ENCODE peak calls at places on chromosome 3, in five cellular contexts. T is thyroid gland, X is K562, Z is body of pancreas, O is A549. N is an unnamed sample.

GRCh38 chr3:47715928-47716327 is 65.8 kb downstream of the SMARCC1 start:
- DNase-seq in T (no peak), X (no peak), Z (no peak), O (no peak), N (no peak)

GRCh38 chr3:197344582-197345318 is 46.3 kb upstream of the DLG1 start:
- DNase-seq in T (no peak), X (no peak), Z (no peak), O (no peak), N (no peak)

GRCh38 chr3:194715022-194715800 is 29.5 kb downstream of the FAM43A start:
- DNase-seq in T (no peak), X (no peak), Z (no peak), O (no peak), N (no peak)

GRCh38 chr3:195118671-195119070 is 152.3 kb downstream of the XXYLT1 start:
- DNase-seq in T (no peak), X (no peak), Z (no peak), O (no peak), N (no peak)

GRCh38 chr3:112817271-112817670 is 29.4 kb downstream of the CD200R1L start:
- DNase-seq in T (no peak), X (no peak), Z (no peak), O (no peak), N (no peak)

GRCh38 chr3:179565496-179565895 is 2.8 kb downstream of the ACTL6A start:
- DNase-seq in T (no peak), X (no peak), Z (no peak), O (no peak), N (no peak)

GRCh38 chr3:194756460-194757355 is 71.0 kb downstream of the FAM43A start:
- DNase-seq in T (no peak), X (no peak), Z (no peak), O (no peak), N (no peak)

GRCh38 chr3:33377931-33378330 is 62.3 kb downstream of the UBP1 start:
- DNase-seq in T (no peak), X (no peak), Z (no peak), O (no peak), N (no peak)

GRCh38 chr3:36596411-36596810 is 167.9 kb downstream of the DCLK3 start:
- DNase-seq in T (no peak), X (no peak), Z (no peak), O (no peak), N (no peak)

GRCh38 chr3:112353365-112353764 is 20.4 kb downstream of the CD200 start:
- DNase-seq in T (no peak), X (no peak), Z (no peak), O (no peak), N (no peak)

GRCh38 chr3:56868706-56869105 is 67.0 kb upstream of the ARHGEF3 start:
- DNase-seq in T (no peak), X (no peak), Z (no peak), O (no peak), N (no peak)

GRCh38 chr3:15052335-15053242 is 12.5 kb downstream of the MRPS25 start:
- DNase-seq in T (no peak), X (peak; percentile 94), Z (no peak), O (no peak), N (no peak)

GRCh38 chr3:42001777-42002176 is 39.9 kb upstream of the ULK4 start:
- DNase-seq in T (no peak), X (peak; percentile 29), Z (no peak), O (no peak), N (no peak)

GRCh38 chr3:44445786-44446185 is 31.7 kb downstream of the ZNF445 start:
- DNase-seq in T (no peak), X (no peak), Z (no peak), O (no peak), N (no peak)

GRCh38 chr3:143648708-143649107 is 199.6 kb downstream of the SLC9A9 start:
- DNase-seq in T (no peak), X (peak; percentile 15), Z (no peak), O (no peak), N (no peak)

GRCh38 chr3:9732080-9732752 is 681 bp downstream of the BRPF1 start:
- DNase-seq in T (peak; percentile 61), X (peak; percentile 64), Z (peak; percentile 17), O (peak; percentile 41), N (no peak)

GRCh38 chr3:73029321-73029796 is 32.1 kb upstream of the EBLN2 start:
- DNase-seq in T (no peak), X (no peak), Z (no peak), O (peak; percentile 12), N (no peak)

GRCh38 chr3:78140274-78140673 is 1100.4 kb downstream of the ROBO2 start:
- DNase-seq in T (no peak), X (no peak), Z (no peak), O (no peak), N (no peak)

GRCh38 chr3:105555206-105555605 is 188.5 kb downstream of the ALCAM start:
- DNase-seq in T (no peak), X (no peak), Z (no peak), O (no peak), N (no peak)

GRCh38 chr3:99659032-99659431 is 20.6 kb downstream of the COL8A1 start:
- DNase-seq in T (no peak), X (no peak), Z (no peak), O (no peak), N (no peak)

GRCh38 chr3:71488391-71488809 is 95.1 kb downstream of the FOXP1 start:
- DNase-seq in T (no peak), X (no peak), Z (no peak), O (no peak), N (no peak)

GRCh38 chr3:15151166-15151565 is 52.2 kb upstream of the RBSN start:
- DNase-seq in T (no peak), X (peak; percentile 23), Z (no peak), O (peak; percentile 28), N (no peak)

GRCh38 chr3:123618768-123619484 is 34.1 kb upstream of the HACD2 start:
- DNase-seq in T (peak; percentile 64), X (no peak), Z (peak; percentile 50), O (no peak), N (peak; percentile 54)

GRCh38 chr3:98259707-98260106 is 4.3 kb upstream of the OR5H6 start:
- DNase-seq in T (no peak), X (no peak), Z (no peak), O (no peak), N (no peak)

GRCh38 chr3:99620976-99621375 is 17.4 kb upstream of the COL8A1 start:
- DNase-seq in T (no peak), X (no peak), Z (no peak), O (no peak), N (no peak)

GRCh38 chr3:69051796-69052566 is at the start of gene TMF1:
- DNase-seq in T (peak; percentile 98), X (peak; percentile 91), Z (peak; percentile 99), O (peak; percentile 84), N (peak; percentile 99)

DNA sequence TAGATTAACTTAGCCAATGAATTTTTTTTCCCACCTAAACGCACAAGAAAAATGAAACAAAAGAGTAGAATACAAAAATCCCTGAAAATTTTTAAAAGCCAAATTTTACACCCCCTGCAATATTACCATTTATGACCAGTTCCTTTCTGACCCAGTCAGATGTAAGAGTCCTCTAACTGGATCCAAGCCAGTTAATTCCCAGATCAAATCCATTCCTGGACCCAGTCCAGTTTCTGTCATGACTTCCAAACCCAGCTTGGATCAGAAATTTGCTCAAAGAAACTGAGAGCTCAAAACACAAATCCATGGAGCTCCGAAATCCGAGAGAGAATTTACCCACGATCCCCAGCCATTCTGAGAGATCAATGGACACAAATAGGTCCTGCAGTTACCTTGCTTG is 17.0 kb upstream of the ALDH1L1 start:
- DNase-seq in T (no peak), X (no peak), Z (peak; percentile 32), O (no peak), N (no peak)
- H3K9me3 ChIP-seq in T (no peaks in the 10 kb centered on the region), X (no peaks in the 10 kb centered on the region), Z (no peaks in the 10 kb centered on the region), O (peaks cover 2% of the 10 kb centered on the region), N (no peaks in the 10 kb centered on the region)

GRCh38 chr3:31445701-31446100 is 87.0 kb upstream of the STT3B start:
- DNase-seq in T (no peak), X (no peak), Z (no peak), O (no peak), N (no peak)
- TF ChIP-seq POLR2A in T (no peak), X (no peak), Z (no peak), O (no peak), N (no peak)

GRCh38 chr3:151085227-151085888 is at the start of gene MED12L:
- DNase-seq in T (peak; percentile 76), X (peak; percentile 38), Z (peak; percentile 68), O (peak; percentile 90), N (peak; percentile 62)
- TF ChIP-seq CTCF in T (no peak), X (no peak), Z (no peak), O (no peak), N (no peak)

GRCh38 chr3:16687206-16687605 is 82.0 kb upstream of the DAZL start:
- DNase-seq in T (no peak), X (no peak), Z (no peak), O (no peak), N (no peak)
- H3K9me3 ChIP-seq in T (no peaks in the 10 kb centered on the region), X (no peaks in the 10 kb centered on the region), Z (no peaks in the 10 kb centered on the region), O (no peaks in the 10 kb centered on the region), N (no peaks in the 10 kb centered on the region)

DNA sequence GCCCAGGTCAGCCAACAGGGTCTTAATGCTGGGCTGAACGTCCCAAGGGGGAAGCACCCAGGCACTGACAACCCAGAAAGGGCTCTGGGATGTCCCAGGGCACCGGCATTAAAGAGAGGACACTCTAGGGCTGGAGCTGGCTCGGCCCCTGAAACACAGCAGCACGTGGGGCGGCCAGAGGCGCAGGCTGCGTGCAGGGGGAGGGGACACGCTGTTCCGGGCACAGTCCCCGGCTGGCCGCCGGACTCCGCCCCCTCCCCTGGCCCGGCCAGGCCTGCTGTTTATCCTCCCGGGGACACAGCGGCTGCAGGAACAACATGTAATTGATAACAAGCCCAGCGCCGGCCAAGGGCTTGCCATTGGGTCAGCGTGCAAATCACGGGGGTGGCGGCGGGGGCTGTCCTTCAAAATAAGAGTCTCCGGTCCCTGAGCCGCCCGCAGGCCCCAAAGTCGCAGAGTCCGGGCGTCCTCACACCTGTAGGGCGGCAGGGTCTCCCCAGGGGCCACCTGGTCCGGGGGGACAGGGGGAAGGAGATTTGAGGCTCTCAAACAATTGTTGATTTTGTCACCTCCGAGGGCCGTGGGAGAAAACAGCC is 1.3 kb downstream of the KLF15 start:
- DNase-seq in T (peak; percentile 99), X (peak; percentile 95), Z (peak; percentile 99), O (no peak), N (peak; percentile 98)
- TF ChIP-seq POLR2A in T (peak; percentile 72), X (peak; percentile 46), Z (peak; percentile 85), O (no peak), N (peak; percentile 48)

DNA sequence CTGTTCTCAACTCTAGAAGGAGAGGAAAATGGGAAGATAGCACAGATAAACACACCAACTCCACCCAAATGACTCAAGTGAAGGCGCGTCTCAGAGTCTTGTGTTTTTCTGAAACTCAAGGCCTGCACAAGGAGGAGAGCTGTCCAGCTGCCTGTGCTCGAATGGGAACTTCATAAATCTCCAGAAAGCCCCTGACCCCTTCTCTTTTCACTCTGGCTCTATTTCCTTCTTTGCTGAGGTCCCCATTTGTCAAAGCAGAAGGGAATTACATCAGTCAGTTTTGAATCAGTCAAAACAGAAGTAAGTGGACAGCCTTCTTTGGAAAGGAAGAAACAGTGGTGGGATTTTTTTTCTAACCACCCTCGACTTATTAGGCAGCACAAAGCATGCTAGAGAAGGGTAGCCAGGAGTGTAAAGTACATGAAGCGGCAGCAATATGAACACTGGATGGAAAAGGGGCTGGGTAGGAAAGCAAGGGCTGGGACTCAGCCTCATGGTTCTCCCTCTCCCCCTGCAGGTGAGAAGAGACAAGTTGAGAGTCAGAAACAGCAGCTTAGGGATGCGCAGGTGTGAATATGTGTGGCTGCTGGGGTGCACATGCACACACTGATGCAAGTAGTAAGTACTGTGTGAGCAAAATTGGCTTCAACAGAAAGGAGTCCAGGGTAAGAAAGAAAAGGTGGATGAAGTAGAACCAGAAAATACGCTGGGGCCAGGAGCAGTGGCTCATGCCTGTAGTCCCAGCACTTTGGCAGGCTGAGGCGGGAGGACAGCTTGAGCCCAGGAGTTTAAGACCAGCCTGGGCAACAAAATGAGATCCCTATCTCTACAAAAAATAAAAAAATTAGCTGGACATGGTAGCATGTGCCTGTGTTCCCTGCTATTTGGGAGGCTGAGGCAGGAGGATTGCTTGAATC is 36.6 kb upstream of the MAGEF1 start:
- DNase-seq in T (no peak), X (peak; percentile 49), Z (no peak), O (peak; percentile 21), N (no peak)
- TF ChIP-seq CTCF in T (no peak), X (peak; percentile 73), Z (peak; percentile 23), O (peak; percentile 18), N (peak; percentile 38)

N was measured in prostate gland.